ENCODE peak calls at places on chromosomes 5 and 9, in six cellular contexts. N, X, R, H, V and M are unnamed samples.

GRCh38 chr5:143955140-143955539 is 143.2 kb downstream of the HMHB1 start:
- DNase-seq in N (no peak), X (peak), R (no peak), H (peak), V (no peak), M (no peak)

GRCh38 chr9:79598562-79599345 is 27.0 kb downstream of the TLE4 start:
- DNase-seq in N (no peak), X (no peak), R (no peak), H (no peak), V (no peak), M (no peak)

GRCh38 chr9:15149450-15149849 is 157.6 kb downstream of the TTC39B start:
- DNase-seq in N (no peak), X (no peak), R (no peak), H (no peak), V (no peak), M (no peak)

GRCh38 chr5:171316258-171317121 is 7.4 kb downstream of the TLX3 start:
- DNase-seq in N (no peak), X (no peak), R (no peak), H (no peak), V (no peak), M (no peak)

GRCh38 chr9:15138357-15138686 is 168.7 kb downstream of the TTC39B start:
- DNase-seq in N (no peak), X (no peak), R (no peak), H (no peak), V (no peak), M (no peak)

GRCh38 chr5:24621809-24622208 is 23.0 kb downstream of the CDH10 start:
- DNase-seq in N (no peak), X (no peak), R (no peak), H (no peak), V (no peak), M (no peak)

GRCh38 chr5:58064799-58065198 is 395.1 kb downstream of the PLK2 start:
- DNase-seq in N (no peak), X (no peak), R (no peak), H (no peak), V (no peak), M (no peak)

GRCh38 chr9:93577045-93577939 is 908 bp downstream of the PHF2 start:
- DNase-seq in N (peak), X (peak), R (no peak), H (no peak), V (peak), M (peak)

GRCh38 chr5:72369301-72370079 is 49.3 kb downstream of the PTCD2 start:
- DNase-seq in N (no peak), X (no peak), R (no peak), H (no peak), V (no peak), M (no peak)

GRCh38 chr5:961711-962240 is 46.8 kb upstream of the NKD2 start:
- DNase-seq in N (no peak), X (no peak), R (no peak), H (no peak), V (no peak), M (no peak)

GRCh38 chr9:136977223-136978072 is at the start of gene PTGDS:
- DNase-seq in N (no peak), X (no peak), R (no peak), H (no peak), V (peak), M (peak)

GRCh38 chr5:57422341-57422740 is 60.3 kb downstream of the ACTBL2 start:
- DNase-seq in N (no peak), X (no peak), R (no peak), H (no peak), V (no peak), M (no peak)

GRCh38 chr5:59542841-59543825 is 350.4 kb downstream of the PDE4D start:
- DNase-seq in N (no peak), X (peak), R (no peak), H (peak), V (no peak), M (no peak)

GRCh38 chr9:95666096-95666784 is 149.5 kb upstream of the PTCH1 start:
- DNase-seq in N (no peak), X (no peak), R (no peak), H (no peak), V (no peak), M (no peak)

GRCh38 chr9:98708933-98709911 is at the start of gene GABBR2:
- DNase-seq in N (no peak), X (peak), R (no peak), H (no peak), V (no peak), M (no peak)

GRCh38 chr9:134242706-134243105 is 78.3 kb upstream of the RNU6ATAC start:
- DNase-seq in N (no peak), X (no peak), R (no peak), H (no peak), V (no peak), M (no peak)

GRCh38 chr5:116249648-116250047 is 164.8 kb downstream of the COMMD10 start:
- DNase-seq in N (no peak), X (no peak), R (no peak), H (no peak), V (no peak), M (no peak)

GRCh38 chr5:124661317-124662141 is 84.9 kb downstream of the ZNF608 start:
- DNase-seq in N (peak), X (no peak), R (no peak), H (peak), V (no peak), M (no peak)

GRCh38 chr5:140178082-140178410 is 3.1 kb downstream of the CYSTM1 start:
- DNase-seq in N (no peak), X (no peak), R (no peak), H (no peak), V (no peak), M (no peak)

GRCh38 chr9:136847065-136847826 is 2.0 kb upstream of the PHPT1 start:
- DNase-seq in N (peak), X (peak), R (no peak), H (peak), V (peak), M (no peak)

GRCh38 chr5:169742773-169743296 is 105.8 kb downstream of the DOCK2 start:
- DNase-seq in N (no peak), X (no peak), R (no peak), H (peak), V (no peak), M (no peak)

GRCh38 chr5:150139334-150139733 is 16.3 kb downstream of the PDGFRB start:
- DNase-seq in N (no peak), X (no peak), R (no peak), H (peak), V (no peak), M (no peak)

GRCh38 chr9:113956901-113957777 is 81.0 kb downstream of the ZNF618 start:
- DNase-seq in N (peak), X (no peak), R (no peak), H (peak), V (no peak), M (no peak)

GRCh38 chr9:120336021-120336752 is 243.8 kb downstream of the CDK5RAP2 start:
- DNase-seq in N (no peak), X (no peak), R (no peak), H (no peak), V (no peak), M (no peak)

GRCh38 chr5:181167814-181168488 is 20.6 kb downstream of the OR2V2 start:
- DNase-seq in N (no peak), X (peak), R (no peak), H (no peak), V (no peak), M (no peak)

GRCh38 chr5:1419476-1420210 is 25.6 kb downstream of the SLC6A3 start:
- DNase-seq in N (no peak), X (no peak), R (no peak), H (no peak), V (no peak), M (no peak)

GRCh38 chr9:27194401-27195091 is 85.5 kb downstream of the TEK start:
- DNase-seq in N (peak), X (no peak), R (no peak), H (peak), V (no peak), M (peak)

GRCh38 chr5:119131530-119132313 is 60.8 kb downstream of the DMXL1 start:
- DNase-seq in N (no peak), X (no peak), R (no peak), H (no peak), V (no peak), M (no peak)

GRCh38 chr5:139137703-139138102 is 60.5 kb downstream of the SIL1 start:
- DNase-seq in N (no peak), X (peak), R (no peak), H (peak), V (no peak), M (no peak)

GRCh38 chr9:137111788-137112563 is 2.6 kb downstream of the DPP7 start:
- DNase-seq in N (no peak), X (no peak), R (no peak), H (no peak), V (no peak), M (no peak)

GRCh38 chr5:139130217-139130616 is 68.0 kb downstream of the SIL1 start:
- DNase-seq in N (no peak), X (no peak), R (no peak), H (no peak), V (no peak), M (no peak)

GRCh38 chr5:181189962-181190710 is 14.9 kb downstream of the TRIM7 start:
- DNase-seq in N (no peak), X (no peak), R (peak), H (no peak), V (no peak), M (no peak)

GRCh38 chr9:15697459-15697858 is 144.6 kb downstream of the CCDC171 start:
- DNase-seq in N (no peak), X (no peak), R (no peak), H (peak), V (no peak), M (no peak)

GRCh38 chr5:109997191-109997590 is 307.5 kb downstream of the MAN2A1 start:
- DNase-seq in N (no peak), X (no peak), R (no peak), H (no peak), V (no peak), M (no peak)

GRCh38 chr5:101326766-101327165 is 423.7 kb upstream of the ST8SIA4 start:
- DNase-seq in N (no peak), X (no peak), R (no peak), H (no peak), V (no peak), M (no peak)

GRCh38 chr5:68252678-68253520 is 37.3 kb downstream of the PIK3R1 start:
- DNase-seq in N (peak), X (peak), R (peak), H (peak), V (peak), M (peak)

GRCh38 chr5:1793966-1794895 is 5.4 kb downstream of the MRPL36 start:
- DNase-seq in N (no peak), X (no peak), R (no peak), H (peak), V (no peak), M (no peak)

GRCh38 chr9:76845254-76845653 is 60.7 kb downstream of the PRUNE2 start:
- DNase-seq in N (no peak), X (no peak), R (no peak), H (no peak), V (no peak), M (no peak)
- H3K27ac ChIP-seq in N (no peak), X (no peak), R (no peak), H (no peak), V (no peak), M (no peak)

GRCh38 chr9:33129251-33129885 is 37.8 kb downstream of the B4GALT1 start:
- DNase-seq in N (no peak), X (no peak), R (no peak), H (no peak), V (no peak), M (no peak)
- H3K27ac ChIP-seq in N (peak), X (no peak), R (no peak), H (no peak), V (no peak), M (no peak)

GRCh38 chr9:68747043-68747533 is 42.0 kb downstream of the PIP5K1B start:
- DNase-seq in N (no peak), X (no peak), R (no peak), H (no peak), V (no peak), M (no peak)
- H3K27ac ChIP-seq in N (no peak), X (no peak), R (no peak), H (no peak), V (no peak), M (no peak)

GRCh38 chr9:129384138-129384886 is 206.3 kb upstream of the IER5L start:
- DNase-seq in N (no peak), X (no peak), R (no peak), H (no peak), V (no peak), M (no peak)
- H3K27ac ChIP-seq in N (peak), X (no peak), R (peak), H (no peak), V (peak), M (peak)

GRCh38 chr9:131477816-131478419 is 24.8 kb upstream of the POMT1 start:
- DNase-seq in N (no peak), X (no peak), R (no peak), H (no peak), V (no peak), M (no peak)

GRCh38 chr9:131477367-131477766 is 25.4 kb upstream of the POMT1 start:
- DNase-seq in N (no peak), X (no peak), R (no peak), H (no peak), V (no peak), M (no peak)

GRCh38 chr9:131475111-131475955 is 27.4 kb upstream of the POMT1 start:
- DNase-seq in N (no peak), X (no peak), R (no peak), H (no peak), V (no peak), M (no peak)

GRCh38 chr9:131475956-131476776 is 26.6 kb upstream of the POMT1 start:
- DNase-seq in N (no peak), X (peak), R (no peak), H (no peak), V (no peak), M (no peak)

GRCh38 chr9:131476777-131477345 is 25.9 kb upstream of the POMT1 start:
- DNase-seq in N (no peak), X (no peak), R (no peak), H (no peak), V (no peak), M (peak)
- H3K27ac ChIP-seq in N (no peak), X (no peak), R (no peak), H (no peak), V (no peak), M (no peak)

GRCh38 chr5:93584531-93585053 is 1.6 kb downstream of the NR2F1 start:
- DNase-seq in N (no peak), X (peak), R (no peak), H (no peak), V (no peak), M (no peak)
- H3K27ac ChIP-seq in N (peak), X (no peak), R (no peak), H (peak), V (no peak), M (no peak)